ENCODE peak calls at places on chromosomes 1 and 21, in ten cellular contexts. L is endothelial cell of umbilical vein, D is IMR-90, S is tibial nerve, E is ovary, P is GM12891, H is adrenal gland, X is stomach, T is testis, Q is heart left ventricle. Y is an unnamed sample.

GRCh38 chr1:64292399-64292798 is 89.0 kb downstream of the UBE2U start:
- DNase-seq in L (peak), D (no peak), S (no peak), E (no peak), P (no peak), H (no peak), X (no peak), T (no peak), Q (no peak), Y (no peak)

GRCh38 chr1:30315185-30315960 is 408.0 kb downstream of the MATN1 start:
- DNase-seq in L (no peak), D (peak), S (no peak), E (no peak), P (no peak), H (peak), X (peak), T (no peak), Q (no peak), Y (no peak)

GRCh38 chr1:12469493-12469892 is 148.5 kb downstream of the DHRS3 start:
- DNase-seq in L (no peak), D (no peak), S (no peak), E (no peak), P (no peak), H (no peak), X (no peak), T (no peak), Q (no peak), Y (peak)

GRCh38 chr1:165073402-165074007 is 283.0 kb downstream of the LMX1A start:
- DNase-seq in L (peak), D (peak), S (no peak), E (no peak), P (peak), H (no peak), X (no peak), T (no peak), Q (no peak), Y (no peak)

GRCh38 chr1:51926171-51926812 is 47.8 kb upstream of the NRDC start:
- DNase-seq in L (peak), D (peak), S (no peak), E (no peak), P (no peak), H (peak), X (no peak), T (peak), Q (no peak), Y (no peak)

GRCh38 chr1:204945565-204945977 is 74.9 kb downstream of the NFASC start:
- DNase-seq in L (no peak), D (no peak), S (no peak), E (no peak), P (no peak), H (peak), X (no peak), T (no peak), Q (no peak), Y (no peak)

GRCh38 chr1:168453056-168453455 is 90.7 kb downstream of the XCL2 start:
- DNase-seq in L (no peak), D (no peak), S (no peak), E (no peak), P (no peak), H (no peak), X (no peak), T (no peak), Q (no peak), Y (no peak)

GRCh38 chr1:24969616-24970398 is 39.7 kb upstream of the RUNX3 start:
- DNase-seq in L (no peak), D (no peak), S (no peak), E (no peak), P (no peak), H (no peak), X (no peak), T (no peak), Q (no peak), Y (no peak)

GRCh38 chr1:901108-901859 is 22.4 kb upstream of the SAMD11 start:
- DNase-seq in L (no peak), D (no peak), S (peak), E (no peak), P (no peak), H (no peak), X (no peak), T (peak), Q (no peak), Y (no peak)

GRCh38 chr1:178645826-178646200 is 79.2 kb upstream of the RALGPS2 start:
- DNase-seq in L (no peak), D (peak), S (no peak), E (no peak), P (no peak), H (no peak), X (no peak), T (no peak), Q (no peak), Y (no peak)

GRCh38 chr1:210800301-210800700 is 333.6 kb downstream of the KCNH1 start:
- DNase-seq in L (no peak), D (no peak), S (no peak), E (no peak), P (no peak), H (no peak), X (no peak), T (no peak), Q (no peak), Y (no peak)

GRCh38 chr1:209029737-209030136 is 553.8 kb upstream of the CAMK1G start:
- DNase-seq in L (peak), D (no peak), S (no peak), E (no peak), P (no peak), H (no peak), X (no peak), T (no peak), Q (no peak), Y (no peak)

GRCh38 chr1:235809949-235810348 is 56.8 kb downstream of the LYST start:
- DNase-seq in L (no peak), D (peak), S (no peak), E (no peak), P (no peak), H (no peak), X (no peak), T (no peak), Q (no peak), Y (no peak)

GRCh38 chr1:15510611-15511405 is 13.2 kb downstream of the CASP9 start:
- DNase-seq in L (no peak), D (peak), S (no peak), E (no peak), P (no peak), H (peak), X (peak), T (no peak), Q (no peak), Y (no peak)

GRCh38 chr1:147719711-147720225 is 40.6 kb downstream of the GJA5 start:
- DNase-seq in L (no peak), D (no peak), S (no peak), E (no peak), P (no peak), H (peak), X (peak), T (no peak), Q (peak), Y (no peak)

GRCh38 chr1:185938396-185938795 is 204.2 kb downstream of the HMCN1 start:
- DNase-seq in L (no peak), D (peak), S (no peak), E (no peak), P (no peak), H (no peak), X (no peak), T (no peak), Q (peak), Y (no peak)

GRCh38 chr1:212078826-212079225 is 43.3 kb downstream of the DTL start:
- DNase-seq in L (no peak), D (no peak), S (no peak), E (no peak), P (no peak), H (no peak), X (no peak), T (no peak), Q (no peak), Y (no peak)

GRCh38 chr1:213244664-213245091 is 193.6 kb downstream of the RPS6KC1 start:
- DNase-seq in L (peak), D (peak), S (no peak), E (no peak), P (peak), H (no peak), X (no peak), T (no peak), Q (no peak), Y (no peak)

GRCh38 chr1:156841289-156841855 is 17.5 kb downstream of the INSRR start:
- DNase-seq in L (no peak), D (no peak), S (no peak), E (no peak), P (no peak), H (no peak), X (no peak), T (no peak), Q (no peak), Y (no peak)

GRCh38 chr1:202861420-202862121 is 27.4 kb downstream of the RABIF start:
- DNase-seq in L (peak), D (peak), S (peak), E (peak), P (peak), H (peak), X (peak), T (peak), Q (peak), Y (peak)
- TF ChIP-seq POLR2A in L (no peak), D (no peak), S (peak), E (peak), P (peak), H (peak), X (no peak), T (peak), Q (peak), Y (peak)

GRCh38 chr1:153602749-153603148 is 10.2 kb downstream of the S100A16 start:
- DNase-seq in L (no peak), D (no peak), S (no peak), E (no peak), P (no peak), H (no peak), X (no peak), T (no peak), Q (no peak), Y (no peak)

GRCh38 chr1:153599847-153600246 is 13.1 kb downstream of the S100A16 start:
- DNase-seq in L (no peak), D (no peak), S (no peak), E (no peak), P (no peak), H (no peak), X (no peak), T (no peak), Q (no peak), Y (no peak)

GRCh38 chr1:153597206-153597605 is 15.7 kb downstream of the S100A16 start:
- DNase-seq in L (peak), D (peak), S (no peak), E (no peak), P (no peak), H (peak), X (no peak), T (no peak), Q (no peak), Y (no peak)

GRCh38 chr1:153592706-153593105 is 20.2 kb downstream of the S100A16 start:
- DNase-seq in L (no peak), D (no peak), S (no peak), E (no peak), P (no peak), H (no peak), X (no peak), T (no peak), Q (no peak), Y (no peak)

DNA sequence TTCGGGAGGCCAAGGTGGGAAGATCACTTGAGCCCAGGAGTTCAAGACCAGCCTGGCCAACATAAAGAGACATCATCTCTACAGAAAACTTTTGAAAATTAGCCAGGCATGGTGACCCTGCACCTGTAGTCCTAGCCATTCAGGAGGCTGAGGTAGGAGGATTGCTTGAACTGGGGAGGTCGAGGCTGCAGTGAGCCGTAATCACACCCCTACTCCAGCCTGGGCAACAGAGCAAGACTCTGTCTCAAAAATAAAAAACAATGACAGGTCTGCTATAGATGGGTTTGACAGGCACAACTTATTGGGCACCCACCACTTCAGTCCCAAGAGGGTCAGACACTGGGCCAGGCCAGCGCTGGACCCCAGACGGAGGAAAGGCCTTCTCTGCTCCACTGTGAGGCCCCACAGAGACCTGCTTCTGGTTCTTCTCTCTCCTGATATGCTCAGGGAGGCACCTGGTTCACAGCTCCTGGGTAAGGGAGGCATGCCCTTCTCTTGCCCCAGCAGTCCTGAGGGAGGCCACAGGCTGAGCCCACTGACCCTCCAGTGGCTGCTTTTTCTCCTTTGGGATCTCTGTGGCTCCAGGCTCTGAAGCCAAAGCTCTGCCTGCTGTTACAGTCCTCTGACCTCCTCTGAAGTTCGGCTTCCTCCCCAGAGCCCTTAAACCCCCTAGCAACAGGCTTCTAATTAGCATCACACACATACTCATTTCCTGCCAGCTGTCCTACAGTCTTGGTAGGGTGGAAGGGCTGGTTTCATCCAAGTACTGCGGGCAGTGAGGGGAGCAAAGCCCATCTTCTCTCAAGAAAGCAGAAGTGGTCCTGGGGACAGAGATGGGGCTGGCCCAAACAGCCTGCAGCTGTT is 14.4 kb downstream of the S100A16 start:
- DNase-seq in L (peak), D (peak), S (no peak), E (no peak), P (peak), H (no peak), X (no peak), T (no peak), Q (no peak), Y (no peak)
- TF ChIP-seq POLR2A in L (no peak), D (no peak), S (no peak), E (no peak), P (peak), H (no peak), X (no peak), T (no peak), Q (no peak), Y (no peak)

GRCh38 chr1:32010246-32010645 is 3.4 kb upstream of the KHDRBS1 start:
- DNase-seq in L (no peak), D (no peak), S (no peak), E (no peak), P (no peak), H (no peak), X (no peak), T (no peak), Q (no peak), Y (no peak)

GRCh38 chr1:32012709-32013385 is 821 bp upstream of the KHDRBS1 start:
- DNase-seq in L (no peak), D (no peak), S (no peak), E (no peak), P (no peak), H (no peak), X (no peak), T (no peak), Q (no peak), Y (no peak)

GRCh38 chr1:32013386-32014198 is at the start of gene KHDRBS1:
- DNase-seq in L (peak), D (peak), S (peak), E (peak), P (peak), H (peak), X (peak), T (peak), Q (peak), Y (peak)

GRCh38 chr1:32014937-32015363 is 1.3 kb downstream of the KHDRBS1 start:
- DNase-seq in L (peak), D (no peak), S (no peak), E (no peak), P (no peak), H (no peak), X (no peak), T (no peak), Q (no peak), Y (no peak)

GRCh38 chr1:32014199-32014936 is 700 bp downstream of the KHDRBS1 start:
- DNase-seq in L (peak), D (peak), S (peak), E (peak), P (no peak), H (peak), X (peak), T (peak), Q (peak), Y (peak)
- TF ChIP-seq POLR2A in L (no peak), D (no peak), S (no peak), E (no peak), P (no peak), H (no peak), X (no peak), T (no peak), Q (no peak), Y (no peak)

GRCh38 chr1:222061711-222062359 is 319.9 kb upstream of the DUSP10 start:
- DNase-seq in L (no peak), D (no peak), S (no peak), E (no peak), P (no peak), H (no peak), X (no peak), T (no peak), Q (no peak), Y (no peak)
- TF ChIP-seq POLR2A in L (no peak), D (no peak), S (no peak), E (no peak), P (no peak), H (no peak), X (no peak), T (no peak), Q (no peak), Y (no peak)

DNA sequence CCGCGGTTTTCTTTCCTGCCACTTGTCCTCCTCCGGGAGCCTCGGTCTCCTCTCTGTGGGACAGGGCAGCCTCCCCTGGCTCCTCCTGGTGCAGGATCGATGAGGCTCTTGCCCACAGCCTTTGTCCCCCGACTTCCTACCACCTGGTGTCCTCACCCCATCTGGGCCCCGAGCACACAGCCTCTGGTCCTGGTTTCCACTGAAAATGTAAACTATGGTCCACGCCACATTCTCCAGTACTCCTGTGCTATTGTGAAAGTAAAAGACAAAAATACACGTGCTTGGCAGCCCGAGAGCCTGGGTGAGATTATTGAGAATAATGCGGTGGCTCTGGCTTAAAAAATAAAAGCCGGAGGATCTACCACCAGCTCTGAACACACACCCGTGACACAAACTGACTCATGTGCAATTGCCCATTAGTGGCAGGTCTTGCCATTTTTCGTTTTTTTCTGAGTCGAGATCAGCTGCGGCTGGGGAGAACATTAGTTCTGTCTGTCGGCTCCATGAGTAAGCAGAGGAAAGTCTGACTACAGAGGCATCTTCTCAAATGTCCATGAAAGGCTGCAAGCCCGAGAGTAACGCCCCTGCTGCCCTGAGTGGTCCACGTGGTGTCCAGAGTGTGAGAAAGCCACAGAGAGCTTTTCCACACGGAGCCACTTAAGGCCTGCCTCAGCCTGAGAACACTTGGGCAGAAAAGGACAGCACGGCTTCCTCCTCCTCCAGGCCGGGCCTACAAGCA is 5.7 kb upstream of the COL6A2 start:
- DNase-seq in L (no peak), D (peak), S (peak), E (peak), P (peak), H (peak), X (peak), T (peak), Q (peak), Y (peak)
- TF ChIP-seq POLR2A in L (no peak), D (peak), S (no peak), E (no peak), P (no peak), H (no peak), X (no peak), T (no peak), Q (peak), Y (peak)

GRCh38 chr21:44353200-44353970 is at the start of gene TRPM2:
- DNase-seq in L (no peak), D (no peak), S (no peak), E (no peak), P (peak), H (peak), X (peak), T (no peak), Q (peak), Y (no peak)
- TF ChIP-seq POLR2A in L (no peak), D (no peak), S (no peak), E (no peak), P (peak), H (no peak), X (no peak), T (no peak), Q (no peak), Y (no peak)

GRCh38 chr1:45550401-45551305 is at the start of gene AKR1A1:
- DNase-seq in L (peak), D (peak), S (peak), E (peak), P (peak), H (peak), X (peak), T (peak), Q (peak), Y (peak)
- TF ChIP-seq POLR2A in L (peak), D (peak), S (no peak), E (peak), P (peak), H (peak), X (no peak), T (no peak), Q (peak), Y (no peak)

GRCh38 chr1:227562037-227562436 is 1.3 kb upstream of the ZNF678 start:
- DNase-seq in L (no peak), D (no peak), S (no peak), E (no peak), P (no peak), H (no peak), X (no peak), T (no peak), Q (no peak), Y (no peak)

GRCh38 chr1:227560814-227561213 is 2.5 kb upstream of the ZNF678 start:
- DNase-seq in L (no peak), D (no peak), S (no peak), E (no peak), P (no peak), H (no peak), X (no peak), T (no peak), Q (peak), Y (no peak)

GRCh38 chr1:227561303-227561702 is 2.1 kb upstream of the ZNF678 start:
- DNase-seq in L (no peak), D (no peak), S (no peak), E (no peak), P (no peak), H (no peak), X (no peak), T (no peak), Q (no peak), Y (no peak)

GRCh38 chr1:227562923-227563318 is 435 bp upstream of the ZNF678 start:
- DNase-seq in L (no peak), D (no peak), S (no peak), E (no peak), P (no peak), H (no peak), X (no peak), T (no peak), Q (no peak), Y (no peak)

GRCh38 chr1:227563319-227564201 is at the start of gene ZNF678:
- DNase-seq in L (peak), D (peak), S (peak), E (peak), P (peak), H (peak), X (peak), T (peak), Q (peak), Y (peak)
- TF ChIP-seq POLR2A in L (peak), D (peak), S (peak), E (peak), P (peak), H (peak), X (no peak), T (no peak), Q (peak), Y (peak)

Y was measured in thyroid gland.